ENCODE peak calls at places on chromosomes 3 and 15, in six cellular contexts. A, E, S, Y, G and N are unnamed samples.

GRCh38 chr3:170815340-170815739 is 54.7 kb downstream of the RPL22L1 start:
- DNase-seq in Y (peak; percentile 24), G (peak; percentile 29), S (no peak), A (peak; percentile 7), E (no peak), N (no peak)

GRCh38 chr3:82281205-82281604 is 519.8 kb upstream of the GBE1 start:
- DNase-seq in E (no peak), S (no peak), Y (no peak), G (no peak), A (no peak), N (no peak)

GRCh38 chr3:47799733-47800132 is 3.2 kb upstream of the DHX30 start:
- DNase-seq in S (no peak), G (no peak), E (no peak), A (no peak), Y (no peak), N (peak; percentile 30)

GRCh38 chr3:69997486-69998307 is 1.8 kb upstream of the SAMMSON start:
- DNase-seq in S (no peak), A (no peak), Y (no peak), E (no peak), G (no peak), N (no peak)

GRCh38 chr15:88419830-88420229 is 47.4 kb downstream of the MRPL46 start:
- DNase-seq in G (no peak), Y (no peak), S (no peak), E (no peak), A (no peak), N (no peak)

GRCh38 chr3:165040186-165040585 is 38.1 kb downstream of the SI start:
- DNase-seq in S (no peak), Y (no peak), A (no peak), E (no peak), G (no peak), N (no peak)

GRCh38 chr15:78640840-78641733 is at the start of gene CHRNB4:
- DNase-seq in A (no peak), Y (peak; percentile 88), E (peak; percentile 49), G (no peak), S (no peak), N (no peak)

GRCh38 chr3:130093741-130094391 is 12.2 kb downstream of the ALG1L2 start:
- DNase-seq in S (peak; percentile 60), Y (peak; percentile 50), E (no peak), A (no peak), G (no peak), N (peak; percentile 85)

GRCh38 chr3:123333401-123333800 is 115.5 kb downstream of the ADCY5 start:
- DNase-seq in E (no peak), A (no peak), Y (no peak), S (no peak), G (no peak), N (no peak)
- TF ChIP-seq MAX in E (no peak), A (no peak), Y (no peak), S (no peak), G (no peak), N (no peak)

GRCh38 chr3:30747771-30748281 is 141.4 kb downstream of the TGFBR2 start:
- DNase-seq in A (peak; percentile 55), S (no peak), Y (no peak), E (peak; percentile 41), G (peak; percentile 49), N (peak; percentile 36)

GRCh38 chr3:30749230-30749629 is 142.8 kb downstream of the TGFBR2 start:
- DNase-seq in S (no peak), Y (no peak), A (no peak), G (no peak), E (no peak), N (no peak)

GRCh38 chr3:30752961-30753360 is 141.5 kb downstream of the GADL1 start:
- DNase-seq in S (no peak), A (peak; percentile 21), G (no peak), Y (no peak), E (peak; percentile 36), N (peak; percentile 71)

GRCh38 chr3:30750967-30751366 is 143.5 kb downstream of the GADL1 start:
- DNase-seq in S (no peak), A (no peak), E (no peak), Y (no peak), G (no peak), N (no peak)

DNA sequence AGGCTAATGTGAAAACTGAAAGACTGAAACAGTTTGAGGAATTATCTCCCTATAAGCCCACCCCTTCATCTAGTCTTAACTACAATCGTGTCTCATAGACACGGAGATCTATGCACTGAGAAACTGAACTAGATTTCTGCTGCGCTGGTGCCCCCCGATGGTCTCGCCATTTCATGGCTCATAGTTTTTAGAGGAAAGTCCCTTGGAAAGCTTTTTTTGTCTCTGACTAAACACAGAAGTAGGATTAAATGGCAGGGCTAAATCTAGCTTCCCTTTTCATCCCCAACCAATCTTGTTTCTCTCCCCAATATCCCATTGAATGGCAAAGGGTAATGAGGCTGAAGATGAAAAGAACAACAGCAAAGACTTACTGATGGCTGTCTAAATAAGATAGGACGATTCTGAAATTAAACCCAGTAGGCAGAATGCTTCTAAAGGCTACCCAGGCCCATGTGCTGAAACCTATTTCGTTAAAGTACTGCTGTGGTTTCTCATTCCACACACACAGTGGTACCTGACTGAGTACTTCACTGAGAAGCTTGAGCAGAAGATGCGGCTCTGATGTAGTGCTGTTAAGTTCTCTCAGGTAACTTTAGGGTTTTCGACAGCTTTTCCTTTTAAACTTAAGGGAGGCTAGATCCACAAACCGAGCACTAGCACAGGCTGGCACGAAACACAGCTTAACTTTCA is 142.7 kb downstream of the GADL1 start:
- DNase-seq in A (peak; percentile 20), S (peak; percentile 11), G (peak; percentile 15), Y (no peak), E (no peak), N (peak; percentile 66)
- TF ChIP-seq CTCF in A (peak; percentile 77), S (no peak), G (peak; percentile 68), Y (no peak), E (peak; percentile 49), N (peak; percentile 47)

DNA sequence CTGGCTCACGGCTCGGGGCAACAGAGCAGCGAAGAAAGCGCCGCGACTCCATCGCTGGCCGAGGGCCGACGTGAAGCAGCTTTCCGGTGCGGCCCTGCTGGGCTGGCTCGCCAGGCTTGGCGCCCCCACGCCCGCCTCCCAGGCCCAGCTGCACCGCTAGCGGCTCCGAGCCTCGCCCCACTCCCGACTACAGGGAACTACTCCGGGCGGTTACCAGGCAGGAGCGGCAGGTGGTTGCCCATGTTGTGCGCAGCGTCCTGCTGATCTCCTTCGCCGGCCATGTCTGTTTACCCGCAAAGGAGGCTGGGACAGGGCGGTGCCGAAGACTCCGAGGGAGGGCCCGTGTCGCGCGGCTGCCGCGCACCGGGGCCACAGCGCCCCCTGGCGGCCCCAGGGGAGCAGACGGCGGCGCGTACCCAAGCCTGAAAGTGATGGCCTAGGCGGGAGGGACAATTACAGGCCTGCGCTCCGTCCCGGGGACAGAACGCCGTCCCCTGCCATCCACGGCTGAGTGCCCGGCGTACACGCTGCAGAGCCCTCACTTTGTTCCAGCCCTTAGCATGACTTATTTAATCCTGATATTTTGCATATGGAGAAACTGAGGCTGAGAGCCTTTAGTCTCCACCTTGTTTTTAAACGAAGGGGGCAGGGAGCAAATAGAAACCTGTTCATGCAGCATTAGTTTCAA is at the start of gene CRBN:
- DNase-seq in E (peak; percentile 88), A (peak; percentile 76), G (peak; percentile 59), S (peak; percentile 41), Y (peak; percentile 96), N (peak; percentile 88)
- TF ChIP-seq POLR2A in E (peak; percentile 69), A (peak; percentile 89), G (peak; percentile 66), S (peak; percentile 98), Y (peak; percentile 94), N (peak; percentile 76)

GRCh38 chr3:71103430-71103881 is 480.1 kb downstream of the FOXP1 start:
- DNase-seq in Y (no peak), G (no peak), S (no peak), E (no peak), A (peak; percentile 40), N (no peak)
- TF ChIP-seq MAX in Y (no peak), G (no peak), S (no peak), E (no peak), A (no peak), N (no peak)

DNA sequence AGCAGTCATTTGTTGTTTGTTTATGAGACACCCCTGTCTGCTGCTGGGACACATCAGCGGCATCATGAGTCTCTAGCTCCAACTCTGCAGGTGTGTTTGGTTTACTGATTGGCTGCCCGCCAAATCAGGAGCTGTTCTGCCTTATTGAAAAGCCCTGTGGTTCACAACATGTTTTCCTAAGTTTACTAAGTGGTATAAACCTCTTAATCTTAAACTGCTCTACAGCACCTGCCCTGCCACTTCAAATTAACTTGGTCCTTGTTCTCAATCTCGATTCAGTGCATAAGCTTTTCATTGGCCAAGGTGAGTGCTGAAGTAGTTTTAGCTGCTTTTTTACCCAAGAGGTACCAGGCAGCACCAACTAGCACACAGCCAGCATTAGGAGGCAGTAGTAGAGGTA is 77.8 kb upstream of the WDR72 start:
- DNase-seq in S (no peak), A (peak; percentile 63), Y (no peak), E (no peak), G (no peak), N (no peak)
- TF ChIP-seq CTCF in S (no peak), A (no peak), Y (no peak), E (no peak), G (no peak), N (no peak)